ENCODE peak calls at places on chromosomes 7 and 10, in nine cellular contexts. L is RWPE1, P is Panc1, K is esophagus squamous epithelium, F is tibial nerve, M is mammary epithelial cell, H is HL-60, Y is PC-3, T is adrenal gland. V is an unnamed sample.

GRCh38 chr10:69742928-69743602 is 58.6 kb upstream of the COL13A1 start:
- DNase-seq in L (no peak), P (no peak), K (no peak), F (no peak), M (no peak), H (no peak), Y (peak), T (no peak), V (peak)

GRCh38 chr10:74586088-74586585 is 240.3 kb upstream of the KAT6B start:
- DNase-seq in L (no peak), P (no peak), K (no peak), F (no peak), M (peak), H (no peak), Y (peak), T (no peak), V (no peak)

GRCh38 chr10:73494877-73495225 is 973 bp downstream of the PPP3CB start:
- DNase-seq in L (no peak), P (no peak), K (no peak), F (no peak), M (no peak), H (no peak), Y (no peak), T (no peak), V (no peak)

GRCh38 chr10:97532935-97533671 is 34.4 kb downstream of the UBTD1 start:
- DNase-seq in L (no peak), P (no peak), K (no peak), F (no peak), M (no peak), H (no peak), Y (no peak), T (no peak), V (no peak)

GRCh38 chr10:107873007-107873406 is 708.5 kb upstream of the SORCS1 start:
- DNase-seq in L (no peak), P (no peak), K (no peak), F (no peak), M (peak), H (no peak), Y (peak), T (no peak), V (no peak)

GRCh38 chr7:1113548-1113885 is 25.6 kb downstream of the GPER1 start:
- DNase-seq in L (no peak), P (no peak), K (no peak), F (no peak), M (no peak), H (no peak), Y (no peak), T (no peak), V (peak)

GRCh38 chr10:133225707-133226191 is 4.3 kb upstream of the UTF1 start:
- DNase-seq in L (no peak), P (no peak), K (no peak), F (no peak), M (no peak), H (no peak), Y (no peak), T (no peak), V (no peak)

GRCh38 chr7:110839866-110840265 is 251.1 kb upstream of the LRRN3 start:
- DNase-seq in L (no peak), P (no peak), K (no peak), F (no peak), M (peak), H (peak), Y (peak), T (peak), V (peak)

GRCh38 chr10:112775892-112776679 is 174.0 kb upstream of the TCF7L2 start:
- DNase-seq in L (no peak), P (no peak), K (no peak), F (no peak), M (no peak), H (no peak), Y (peak), T (peak), V (no peak)

GRCh38 chr7:141651417-141651816 is 50.5 kb downstream of the DENND11 start:
- DNase-seq in L (no peak), P (no peak), K (no peak), F (no peak), M (no peak), H (no peak), Y (no peak), T (no peak), V (no peak)

GRCh38 chr7:101093907-101094306 is 8.6 kb downstream of the TRIM56 start:
- DNase-seq in L (peak), P (no peak), K (no peak), F (no peak), M (peak), H (no peak), Y (peak), T (no peak), V (no peak)

GRCh38 chr10:79380125-79380917 is 33.1 kb downstream of the PPIF start:
- DNase-seq in L (no peak), P (no peak), K (no peak), F (no peak), M (no peak), H (no peak), Y (peak), T (peak), V (no peak)

GRCh38 chr10:29576681-29577080 is 58.1 kb downstream of the SVIL start:
- DNase-seq in L (no peak), P (no peak), K (no peak), F (no peak), M (peak), H (no peak), Y (no peak), T (no peak), V (no peak)

GRCh38 chr10:132536241-132536963 is 1.2 kb upstream of the INPP5A start:
- DNase-seq in L (no peak), P (no peak), K (no peak), F (peak), M (peak), H (no peak), Y (peak), T (no peak), V (peak)

GRCh38 chr7:122844191-122844988 is 41.9 kb downstream of the CADPS2 start:
- DNase-seq in L (no peak), P (no peak), K (no peak), F (no peak), M (no peak), H (no peak), Y (peak), T (no peak), V (no peak)

GRCh38 chr10:124998624-124999291 is 56.8 kb downstream of the ZRANB1 start:
- DNase-seq in L (no peak), P (no peak), K (no peak), F (no peak), M (no peak), H (no peak), Y (no peak), T (peak), V (peak)

GRCh38 chr10:35208536-35208935 is 81.9 kb downstream of the CREM start:
- DNase-seq in L (no peak), P (no peak), K (no peak), F (no peak), M (no peak), H (no peak), Y (no peak), T (no peak), V (no peak)

GRCh38 chr7:2546776-2547586 is 8.3 kb downstream of the BRAT1 start:
- DNase-seq in L (no peak), P (no peak), K (no peak), F (no peak), M (no peak), H (no peak), Y (no peak), T (no peak), V (peak)

GRCh38 chr7:27174077-27175004 is at the start of gene HOXA10:
- DNase-seq in L (no peak), P (no peak), K (no peak), F (peak), M (no peak), H (no peak), Y (peak), T (peak), V (peak)

GRCh38 chr7:36279251-36279925 is 110.3 kb upstream of the ANLN start:
- DNase-seq in L (no peak), P (no peak), K (no peak), F (no peak), M (no peak), H (no peak), Y (no peak), T (peak), V (no peak)

GRCh38 chr7:36279926-36280315 is 109.7 kb upstream of the ANLN start:
- DNase-seq in L (no peak), P (no peak), K (no peak), F (no peak), M (no peak), H (no peak), Y (no peak), T (no peak), V (no peak)

GRCh38 chr7:36281945-36282727 is 107.5 kb upstream of the ANLN start:
- DNase-seq in L (no peak), P (no peak), K (no peak), F (no peak), M (no peak), H (no peak), Y (no peak), T (no peak), V (no peak)

GRCh38 chr7:36283171-36283570 is 106.5 kb upstream of the ANLN start:
- DNase-seq in L (no peak), P (no peak), K (no peak), F (no peak), M (no peak), H (no peak), Y (no peak), T (no peak), V (no peak)

DNA sequence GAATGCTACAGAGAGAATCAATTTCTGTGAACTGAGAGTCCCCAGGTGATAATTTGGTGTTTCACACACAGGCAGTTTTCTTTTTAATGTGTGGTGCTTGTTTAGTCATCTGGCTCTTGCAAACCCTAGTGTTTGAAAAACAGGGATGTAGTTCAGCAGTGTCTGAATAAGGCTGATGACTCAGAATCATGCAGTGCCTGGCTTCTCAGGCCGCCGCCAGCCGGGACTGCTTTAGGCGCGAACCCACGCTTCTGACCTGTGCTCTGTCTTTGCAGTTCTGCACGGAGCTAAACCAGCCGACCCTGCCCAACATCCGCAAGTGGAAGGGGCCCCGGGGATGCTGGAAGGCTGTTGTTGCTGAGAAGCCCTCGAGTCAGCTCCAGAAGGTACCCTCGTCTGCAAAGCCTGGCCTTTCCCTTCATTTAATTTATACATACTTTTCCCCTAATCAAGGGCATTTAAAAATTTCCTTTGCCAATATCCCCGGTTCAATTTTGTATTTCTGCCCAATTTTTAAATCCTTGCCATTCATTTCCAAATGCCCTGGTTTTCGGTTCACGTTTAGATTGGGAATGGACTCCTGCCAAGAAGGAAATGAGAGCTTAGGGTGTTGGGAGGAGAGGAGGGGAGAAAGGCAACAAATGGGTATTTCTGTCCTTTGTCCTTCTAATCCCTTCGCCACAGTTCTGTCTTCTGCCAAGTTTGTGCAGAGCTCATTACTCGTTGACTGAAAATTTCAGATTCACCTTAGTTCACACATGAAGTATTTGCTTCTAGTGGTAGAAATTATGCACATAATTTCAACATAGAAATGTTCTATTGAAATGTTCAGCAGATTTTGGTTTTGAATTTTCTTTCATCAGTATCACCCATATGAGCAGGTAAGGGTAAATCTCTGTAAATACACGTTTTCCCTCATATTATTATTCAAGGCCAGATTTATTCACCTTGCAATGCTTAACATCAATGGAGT is 108.5 kb upstream of the ANLN start:
- DNase-seq in L (peak), P (peak), K (no peak), F (peak), M (peak), H (peak), Y (peak), T (peak), V (peak)
- H3K27ac ChIP-seq in L (peak), P (peak), K (peak), F (no peak), M (no peak), H (no peak), Y (peak), T (no peak), V (peak)

DNA sequence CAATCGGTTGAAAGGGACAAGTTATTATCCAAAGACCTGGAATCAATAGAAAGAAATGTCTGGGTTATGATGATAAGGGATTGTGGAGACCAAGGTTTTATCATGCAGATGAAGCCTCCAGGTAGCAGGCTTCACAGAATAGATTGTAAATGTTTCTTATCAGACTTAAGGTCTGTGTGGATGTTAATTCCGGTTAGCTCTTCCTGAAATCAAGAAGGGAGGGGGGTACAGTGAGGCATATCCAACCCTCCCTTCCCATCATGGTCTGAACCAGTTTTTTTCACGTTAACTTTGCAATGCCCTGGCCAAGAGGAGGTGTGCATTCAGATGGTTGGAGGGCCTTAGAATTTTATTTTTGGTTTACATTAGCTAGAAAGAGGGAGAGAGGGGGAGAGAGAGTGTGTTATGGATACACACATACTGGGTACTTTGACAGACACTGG is 9.8 kb upstream of the LRRC61 start:
- DNase-seq in L (no peak), P (no peak), K (no peak), F (no peak), M (no peak), H (no peak), Y (no peak), T (no peak), V (no peak)
- H3K27ac ChIP-seq in L (no peak), P (no peak), K (no peak), F (no peak), M (no peak), H (no peak), Y (no peak), T (no peak), V (no peak)

DNA sequence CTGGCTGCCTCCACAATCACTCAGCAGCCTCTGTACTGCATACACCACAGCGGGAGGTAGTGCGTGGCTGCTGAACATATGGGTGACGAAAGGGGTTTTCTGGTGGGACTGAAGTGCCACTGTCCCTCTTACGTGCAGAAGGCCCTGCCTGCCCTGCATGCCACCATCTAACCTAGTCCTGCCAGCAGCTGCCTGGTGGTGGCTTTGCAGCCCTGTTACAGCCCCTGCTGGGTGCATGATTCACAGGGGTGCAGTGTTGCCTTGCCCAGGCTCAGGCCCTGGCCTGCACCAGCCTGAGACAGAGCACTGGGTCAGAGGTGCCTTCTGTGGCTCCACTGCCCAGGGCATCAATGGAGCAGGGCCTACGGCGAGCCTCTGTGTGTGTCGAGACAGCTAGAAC is 50.1 kb downstream of the SYPL1 start:
- DNase-seq in L (no peak), P (no peak), K (no peak), F (no peak), M (peak), H (no peak), Y (peak), T (peak), V (no peak)
- H3K27ac ChIP-seq in L (peak), P (peak), K (peak), F (no peak), M (peak), H (no peak), Y (peak), T (no peak), V (no peak)

DNA sequence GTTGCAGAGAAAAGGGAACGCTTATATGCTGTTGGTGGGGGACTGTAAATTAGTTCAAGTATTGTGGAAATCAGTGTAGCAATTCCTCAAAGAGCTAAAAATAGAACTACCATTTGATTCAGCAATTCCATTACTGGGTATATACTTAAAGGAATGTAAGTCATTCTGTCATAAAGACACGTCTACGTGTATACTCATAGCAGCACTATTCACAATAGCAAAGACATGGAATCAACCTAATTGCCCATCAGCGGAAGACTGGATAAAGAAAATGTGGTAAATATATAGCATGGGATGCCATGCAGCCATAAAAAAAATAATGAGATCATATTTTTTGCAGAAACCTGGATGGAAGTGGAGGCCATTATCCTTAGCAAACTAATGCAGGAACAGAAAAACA is 100.0 kb upstream of the NPSR1 start:
- DNase-seq in L (no peak), P (no peak), K (no peak), F (no peak), M (no peak), H (no peak), Y (no peak), T (no peak), V (no peak)
- H3K27ac ChIP-seq in L (no peak), P (no peak), K (no peak), F (no peak), M (no peak), H (no peak), Y (no peak), T (no peak), V (no peak)

GRCh38 chr10:80588506-80589020 is 50.9 kb downstream of the SH2D4B start:
- DNase-seq in L (no peak), P (no peak), K (no peak), F (no peak), M (peak), H (no peak), Y (no peak), T (peak), V (no peak)

GRCh38 chr10:80585812-80586211 is 48.1 kb downstream of the SH2D4B start:
- DNase-seq in L (no peak), P (no peak), K (no peak), F (no peak), M (no peak), H (no peak), Y (no peak), T (peak), V (peak)

GRCh38 chr10:80589726-80590373 is 52.1 kb downstream of the SH2D4B start:
- DNase-seq in L (no peak), P (no peak), K (no peak), F (no peak), M (no peak), H (no peak), Y (no peak), T (no peak), V (no peak)

GRCh38 chr10:80596391-80597257 is 58.9 kb downstream of the SH2D4B start:
- DNase-seq in L (peak), P (peak), K (no peak), F (no peak), M (peak), H (peak), Y (peak), T (peak), V (no peak)

DNA sequence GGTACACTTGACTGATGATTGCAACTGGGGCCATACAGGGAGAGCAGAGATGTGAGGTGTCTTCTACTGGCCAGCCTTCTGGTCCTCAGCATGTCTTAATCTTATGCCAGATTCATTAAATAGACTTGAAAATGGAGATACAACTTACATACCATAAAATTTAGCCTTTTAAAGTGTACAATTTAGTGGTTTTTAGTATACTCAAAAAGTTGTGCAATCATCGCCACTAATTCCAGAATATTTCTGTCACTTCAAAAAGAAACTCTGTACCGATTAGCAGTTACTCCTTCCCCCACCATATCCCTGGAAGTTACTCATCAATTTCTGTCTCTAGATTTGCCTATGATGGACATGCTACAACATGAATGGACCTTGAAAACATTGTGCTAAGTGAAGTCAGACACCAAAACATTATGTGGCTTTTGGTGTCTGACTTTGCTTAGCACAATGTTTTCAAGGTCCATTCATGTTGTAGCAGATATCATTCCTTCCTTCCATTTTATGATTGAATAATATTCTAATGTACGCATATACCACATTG is 53.0 kb downstream of the SH2D4B start:
- DNase-seq in L (peak), P (no peak), K (no peak), F (no peak), M (peak), H (no peak), Y (no peak), T (no peak), V (no peak)
- H3K27ac ChIP-seq in L (no peak), P (no peak), K (no peak), F (no peak), M (no peak), H (no peak), Y (no peak), T (no peak), V (no peak)

GRCh38 chr7:30179016-30179436 is 44.2 kb downstream of the MTURN start:
- DNase-seq in L (no peak), P (no peak), K (no peak), F (no peak), M (no peak), H (no peak), Y (no peak), T (no peak), V (no peak)

GRCh38 chr7:30180718-30181117 is 45.9 kb downstream of the MTURN start:
- DNase-seq in L (no peak), P (no peak), K (no peak), F (no peak), M (no peak), H (no peak), Y (no peak), T (no peak), V (no peak)

GRCh38 chr7:30182186-30182585 is 47.4 kb downstream of the MTURN start:
- DNase-seq in L (no peak), P (no peak), K (no peak), F (no peak), M (no peak), H (no peak), Y (no peak), T (peak), V (no peak)

GRCh38 chr7:30183712-30184372 is 49.1 kb downstream of the MTURN start:
- DNase-seq in L (no peak), P (no peak), K (no peak), F (no peak), M (no peak), H (no peak), Y (peak), T (no peak), V (no peak)

DNA sequence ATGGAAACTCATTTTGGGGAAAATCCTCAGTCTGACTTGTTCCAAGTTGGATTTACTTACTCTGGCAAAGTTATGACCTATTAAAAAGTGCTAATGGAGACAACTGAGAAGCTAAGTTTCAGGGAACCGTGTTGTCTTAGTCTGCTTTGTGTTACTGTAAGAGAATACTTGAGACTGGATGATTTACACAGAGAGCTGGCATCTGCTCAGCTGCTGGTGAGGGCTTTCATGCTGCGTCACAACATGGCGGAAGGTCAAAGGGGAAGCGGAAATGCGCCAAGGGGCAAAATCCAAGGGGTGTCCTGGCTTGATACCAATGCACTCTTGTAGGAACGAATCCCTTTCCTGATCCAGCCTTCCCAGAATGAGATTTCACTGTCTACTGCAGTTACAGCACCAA is 46.4 kb downstream of the MTURN start:
- DNase-seq in L (no peak), P (no peak), K (no peak), F (no peak), M (no peak), H (no peak), Y (no peak), T (no peak), V (no peak)
- H3K27ac ChIP-seq in L (no peak), P (no peak), K (no peak), F (peak), M (no peak), H (no peak), Y (no peak), T (no peak), V (peak)